ENCODE peak calls at places on chromosome 4, in seven cellular contexts. P is ovary; O is HAP-1; C is cardiac muscle cell; Y is thyroid gland; X is CD8-positive, alpha-beta memory T cell; J is adrenal gland. V is an unnamed sample.

GRCh38 chr4:109998867-109999303 is 86.2 kb downstream of the EGF start:
- DNase-seq in P (no peak), O (peak; percentile 47), C (peak; percentile 73), Y (no peak), X (no peak), J (no peak), V (no peak)

GRCh38 chr4:97662133-97662532 is 481.1 kb downstream of the STPG2 start:
- DNase-seq in P (no peak), O (no peak), C (no peak), Y (no peak), X (no peak), J (no peak), V (no peak)

GRCh38 chr4:152106781-152107321 is 346.0 kb upstream of the GATB start:
- DNase-seq in P (peak; percentile 24), O (no peak), C (no peak), Y (no peak), X (no peak), J (peak; percentile 77), V (no peak)

GRCh38 chr4:109574443-109574850 is 14.4 kb downstream of the MCUB start:
- DNase-seq in P (no peak), O (no peak), C (no peak), Y (no peak), X (no peak), J (no peak), V (no peak)

GRCh38 chr4:186015212-186015817 is 53.6 kb upstream of the TLR3 start:
- DNase-seq in P (no peak), O (no peak), C (no peak), Y (no peak), X (no peak), J (no peak), V (no peak)

GRCh38 chr4:17400696-17401095 is 111.2 kb downstream of the QDPR start:
- DNase-seq in P (no peak), O (no peak), C (no peak), Y (no peak), X (no peak), J (no peak), V (no peak)

GRCh38 chr4:30790998-30791397 is 70.8 kb downstream of the PCDH7 start:
- DNase-seq in P (no peak), O (no peak), C (no peak), Y (no peak), X (no peak), J (no peak), V (no peak)

GRCh38 chr4:150217192-150217591 is 138.9 kb downstream of the DCLK2 start:
- DNase-seq in P (no peak), O (peak; percentile 40), C (peak; percentile 28), Y (no peak), X (no peak), J (no peak), V (no peak)

GRCh38 chr4:20391224-20391623 is 139.5 kb downstream of the SLIT2 start:
- DNase-seq in P (no peak), O (no peak), C (no peak), Y (no peak), X (no peak), J (no peak), V (no peak)

GRCh38 chr4:110654254-110654635 is 31.4 kb upstream of the PITX2 start:
- DNase-seq in P (no peak), O (no peak), C (no peak), Y (no peak), X (no peak), J (no peak), V (no peak)

GRCh38 chr4:101019941-101020401 is 327.4 kb downstream of the PPP3CA start:
- DNase-seq in P (no peak), O (no peak), C (no peak), Y (no peak), X (no peak), J (no peak), V (no peak)

GRCh38 chr4:101020956-101021355 is 326.4 kb downstream of the PPP3CA start:
- DNase-seq in P (no peak), O (no peak), C (no peak), Y (no peak), X (no peak), J (no peak), V (no peak)

GRCh38 chr4:101022151-101023024 is 324.9 kb downstream of the PPP3CA start:
- DNase-seq in P (no peak), O (no peak), C (no peak), Y (no peak), X (no peak), J (no peak), V (no peak)

GRCh38 chr4:101018836-101019235 is 328.5 kb downstream of the PPP3CA start:
- DNase-seq in P (no peak), O (no peak), C (no peak), Y (no peak), X (no peak), J (no peak), V (no peak)

GRCh38 chr4:101019313-101019712 is 328.0 kb downstream of the PPP3CA start:
- DNase-seq in P (no peak), O (no peak), C (no peak), Y (no peak), X (no peak), J (no peak), V (no peak)
- H3K4me1 ChIP-seq in P (no peaks in the 10 kb centered on the region), O (peaks cover 31% of the 10 kb centered on the region), C (no peaks in the 10 kb centered on the region), Y (no peaks in the 10 kb centered on the region), X (peaks cover 42% of the 10 kb centered on the region), J (no peaks in the 10 kb centered on the region), V (peaks cover 1% of the 10 kb centered on the region)

DNA sequence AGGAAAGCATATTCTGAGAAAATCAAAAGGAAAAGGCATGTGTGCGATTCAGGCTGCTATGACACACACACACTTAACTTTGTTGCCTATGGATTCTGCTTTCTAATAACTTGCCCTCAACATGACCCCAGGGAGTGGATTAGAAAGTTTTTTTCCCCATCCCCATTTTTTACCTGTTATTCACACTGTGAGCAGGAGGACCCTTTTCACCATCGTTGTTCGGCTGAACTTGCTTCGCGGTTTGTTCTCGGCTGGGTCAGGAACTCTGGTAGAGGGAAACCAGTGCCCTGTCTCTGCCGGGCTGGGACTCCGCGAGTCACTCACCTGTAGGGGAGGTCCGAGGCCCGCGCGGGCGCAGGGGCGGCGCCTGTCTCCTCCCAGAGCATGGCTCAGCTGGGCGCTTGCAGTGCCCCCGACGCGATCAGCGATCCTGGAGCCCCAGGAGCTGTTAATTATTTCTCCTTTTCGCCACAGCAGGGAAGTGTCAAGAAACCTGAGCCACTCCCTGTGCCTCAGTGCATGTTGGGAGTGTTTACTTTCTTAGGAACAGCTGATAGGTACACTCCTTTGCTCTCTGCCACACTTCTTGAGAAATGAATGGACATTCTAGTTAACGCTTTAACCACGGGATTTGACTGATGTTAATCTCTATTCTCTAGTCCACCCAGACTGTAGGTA is at the start of gene RASSF6:
- DNase-seq in P (peak; percentile 21), O (peak; percentile 46), C (peak; percentile 54), Y (peak; percentile 73), X (no peak), J (no peak), V (peak; percentile 72)
- H3K4me3 ChIP-seq in P (peak within 1 kb of the TSS; percentile 22), O (no peak within 1 kb of the TSS), C (peak within 1 kb of the TSS; percentile 22), Y (no peak within 1 kb of the TSS), X (no peak within 1 kb of the TSS), J (no peak within 1 kb of the TSS), V (no peak within 1 kb of the TSS)

DNA sequence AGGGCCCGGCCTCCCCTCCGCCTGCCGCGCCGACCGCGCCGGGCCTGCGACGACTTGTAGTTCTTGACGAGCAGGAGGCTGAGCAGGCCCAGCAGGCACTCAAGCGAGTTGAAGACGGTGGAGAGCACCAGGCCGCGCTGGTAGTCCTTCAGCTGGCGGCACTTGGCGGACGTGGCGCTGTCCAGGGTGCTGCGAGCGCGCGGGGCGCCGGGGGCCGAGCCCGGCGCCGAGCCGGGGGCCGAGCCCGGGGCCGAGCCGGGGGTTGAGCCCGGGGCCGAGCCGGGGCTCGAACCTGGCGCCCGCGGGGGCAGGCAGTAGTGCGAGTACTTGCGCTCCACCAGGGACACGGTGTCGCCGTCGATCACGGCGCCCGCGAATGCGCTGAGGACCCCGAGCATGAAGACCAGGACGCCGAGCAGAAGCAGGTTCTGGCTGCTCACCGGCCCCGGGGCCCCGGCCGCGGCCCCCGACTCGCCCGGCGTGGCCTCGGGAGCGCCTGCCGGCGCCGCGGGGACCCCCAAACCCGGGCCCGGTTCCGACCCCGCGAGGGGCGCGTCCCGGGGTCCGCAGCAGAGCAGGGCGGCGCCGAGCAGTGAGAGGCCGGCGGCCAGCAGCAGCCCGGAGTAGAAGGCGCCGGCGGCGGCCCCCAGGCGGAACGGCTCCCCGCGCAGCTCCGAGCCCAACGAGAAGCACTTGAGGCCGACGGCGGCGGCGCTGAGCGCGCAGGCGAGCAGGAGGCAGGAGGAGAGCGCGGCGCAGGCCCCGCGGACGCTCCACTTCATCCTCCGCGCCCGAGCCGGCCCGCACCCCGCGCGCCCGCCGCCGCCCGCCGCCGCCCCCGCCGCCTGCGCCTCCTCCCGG is 584 bp downstream of the TMEM271 start:
- DNase-seq in P (peak; percentile 36), O (peak; percentile 46), C (peak; percentile 92), Y (peak; percentile 79), X (no peak), J (peak; percentile 28), V (no peak)
- H3K27me3 ChIP-seq in P (no peaks in the 10 kb centered on the region), O (peaks cover 34% of the 10 kb centered on the region), C (peaks cover 96% of the 10 kb centered on the region), Y (peaks cover 16% of the 10 kb centered on the region), X (peaks cover 4% of the 10 kb centered on the region), J (peaks cover 56% of the 10 kb centered on the region), V (peaks cover 2% of the 10 kb centered on the region)

GRCh38 chr4:7430368-7430964 is 4.3 kb downstream of the PSAPL1 start:
- DNase-seq in P (no peak), O (no peak), C (peak; percentile 18), Y (peak; percentile 26), X (no peak), J (no peak), V (peak; percentile 20)
- H3K4me1 ChIP-seq in P (peaks cover 5% of the 10 kb centered on the region), O (no peaks in the 10 kb centered on the region), C (peaks cover 46% of the 10 kb centered on the region), Y (no peaks in the 10 kb centered on the region), X (no peaks in the 10 kb centered on the region), J (no peaks in the 10 kb centered on the region), V (no peaks in the 10 kb centered on the region)

GRCh38 chr4:8608714-8609391 is 16.3 kb downstream of the CPZ start:
- DNase-seq in P (no peak), O (no peak), C (no peak), Y (no peak), X (no peak), J (no peak), V (no peak)

GRCh38 chr4:8609406-8609805 is 16.8 kb downstream of the CPZ start:
- DNase-seq in P (no peak), O (no peak), C (no peak), Y (no peak), X (no peak), J (no peak), V (no peak)

GRCh38 chr4:8609824-8610350 is 17.3 kb downstream of the CPZ start:
- DNase-seq in P (no peak), O (no peak), C (no peak), Y (no peak), X (no peak), J (no peak), V (no peak)

GRCh38 chr4:8612646-8613045 is 20.1 kb downstream of the CPZ start:
- DNase-seq in P (peak; percentile 18), O (no peak), C (no peak), Y (no peak), X (no peak), J (no peak), V (peak; percentile 46)

DNA sequence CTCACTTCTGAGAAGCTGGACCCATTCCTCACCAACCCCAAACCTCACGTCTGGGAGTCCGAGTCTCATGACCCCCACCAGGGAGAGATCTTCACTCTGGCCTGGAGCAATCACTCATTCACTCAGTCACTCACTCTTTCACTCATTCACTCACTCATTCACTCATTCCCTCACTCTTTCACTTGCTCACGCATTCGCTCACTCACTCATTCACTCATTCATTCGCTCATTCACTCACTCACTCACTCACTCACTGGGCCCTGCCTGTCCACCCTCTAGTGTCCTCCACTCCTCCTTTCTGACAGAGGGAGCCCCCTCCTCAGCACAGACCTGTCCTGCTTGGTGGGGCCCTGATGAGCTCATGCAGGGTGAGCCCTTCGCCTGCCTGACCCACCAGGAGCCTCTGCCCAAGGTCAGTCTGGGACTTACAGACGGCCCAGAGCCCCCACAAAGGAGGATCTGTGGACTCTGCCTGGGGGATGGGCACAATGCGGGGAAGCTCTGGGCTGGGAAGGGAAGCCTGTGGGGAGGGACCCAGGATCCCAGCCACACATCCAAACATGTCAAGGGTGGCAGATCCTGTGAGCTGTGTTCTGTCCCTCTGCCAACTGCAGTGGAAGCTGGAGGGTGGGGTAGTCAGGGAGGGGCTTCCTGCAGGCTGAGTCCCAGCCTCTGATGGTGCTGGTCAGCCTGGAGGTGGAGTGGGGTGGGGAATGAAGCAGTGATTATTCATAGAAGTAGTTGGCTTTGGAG is 18.5 kb downstream of the CPZ start:
- DNase-seq in P (no peak), O (no peak), C (no peak), Y (no peak), X (no peak), J (no peak), V (no peak)
- H3K4me3 ChIP-seq in P (no peak overlapping the region), O (no peak overlapping the region), C (no peak overlapping the region), Y (no peak overlapping the region), X (no peak overlapping the region), J (no peak overlapping the region), V (no peak overlapping the region)